ENCODE peak calls at places on chromosomes 12 and 14, in five cellular contexts. N, Z, I, J and O are unnamed samples.
A peak's percentile ranks its signal among the peaks of the same experiment; 100 is the strongest.

GRCh38 chr12:89245090-89245489 is 107.2 kb downstream of the DUSP6 start:
- DNase-seq in N (no peak), Z (no peak), I (no peak), J (no peak), O (no peak)

GRCh38 chr12:2255301-2255700 is 202.5 kb downstream of the CACNA1C start:
- DNase-seq in N (no peak), Z (no peak), I (no peak), J (no peak), O (no peak)

GRCh38 chr14:83706555-83706954 is 1823.4 kb upstream of the FLRT2 start:
- DNase-seq in N (no peak), Z (no peak), I (no peak), J (no peak), O (no peak)

GRCh38 chr12:108846320-108846719 is 11.1 kb downstream of the SSH1 start:
- DNase-seq in N (no peak), Z (no peak), I (no peak), J (no peak), O (peak; percentile 10)

GRCh38 chr12:128474916-128475315 is 207.9 kb downstream of the TMEM132C start:
- DNase-seq in N (no peak), Z (no peak), I (no peak), J (no peak), O (no peak)

GRCh38 chr12:8045952-8046944 is 13.7 kb downstream of the FOXJ2 start:
- DNase-seq in N (peak; percentile 82), Z (peak; percentile 90), I (peak; percentile 80), J (peak; percentile 83), O (peak; percentile 85)

GRCh38 chr12:124518051-124518932 is 49.1 kb downstream of the NCOR2 start:
- DNase-seq in N (peak; percentile 95), Z (peak; percentile 99), I (peak; percentile 100), J (peak; percentile 99), O (peak; percentile 100)

GRCh38 chr14:57883061-57883460 is 17.2 kb upstream of the SLC35F4 start:
- DNase-seq in N (no peak), Z (no peak), I (no peak), J (peak; percentile 24), O (no peak)

GRCh38 chr12:107660230-107660629 is 25.4 kb upstream of the PWP1 start:
- DNase-seq in N (no peak), Z (no peak), I (no peak), J (no peak), O (peak; percentile 53)

GRCh38 chr12:112543666-112544185 is 125.0 kb downstream of the PTPN11 start:
- DNase-seq in N (no peak), Z (no peak), I (no peak), J (no peak), O (no peak)

GRCh38 chr12:97960741-97961608 is 498.4 kb downstream of the RMST start:
- DNase-seq in N (peak; percentile 64), Z (no peak), I (no peak), J (peak; percentile 43), O (peak; percentile 5)

GRCh38 chr12:110223777-110224378 is 57.2 kb upstream of the ATP2A2 start:
- DNase-seq in N (no peak), Z (peak; percentile 71), I (no peak), J (peak; percentile 64), O (peak; percentile 70)

GRCh38 chr14:75515631-75515999 is 6.7 kb upstream of the BATF start:
- DNase-seq in N (no peak), Z (no peak), I (no peak), J (peak; percentile 58), O (peak; percentile 25)
- H3K4me3 ChIP-seq in N (no peak overlapping the region), Z (peak overlapping the region; percentile 77), I (peak overlapping the region; percentile 41), J (peak overlapping the region; percentile 43), O (no peak overlapping the region)

GRCh38 chr12:53791735-53792326 is 40.1 kb upstream of the CISTR start:
- DNase-seq in N (no peak), Z (no peak), I (no peak), J (peak; percentile 28), O (peak; percentile 24)
- TF ChIP-seq CTCF in N (peak; percentile 42), Z (peak; percentile 67), I (peak; percentile 40), J (peak; percentile 52), O (peak; percentile 45)

DNA sequence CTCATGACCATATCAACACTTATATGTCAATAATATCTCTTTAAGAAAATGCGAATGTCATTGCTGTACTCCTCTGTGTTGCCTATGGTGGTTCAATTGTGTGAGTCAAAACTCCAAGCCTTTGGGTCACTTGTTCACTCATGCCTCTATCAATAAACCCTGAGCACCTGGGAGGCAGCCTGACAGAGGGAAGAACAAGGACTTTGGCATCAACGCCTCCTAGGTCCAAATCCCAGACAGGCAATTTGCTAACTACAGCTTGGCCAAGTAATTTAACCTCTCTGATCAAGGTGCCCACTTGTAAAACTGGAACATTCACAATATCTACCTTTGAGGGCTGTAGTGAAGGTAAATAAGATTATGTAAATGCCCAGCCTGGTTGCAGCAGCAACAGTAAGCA is 137.8 kb downstream of the SAMD4A start:
- DNase-seq in N (no peak), Z (no peak), I (no peak), J (no peak), O (no peak)
- H3K4me3 ChIP-seq in N (no peak overlapping the region), Z (no peak overlapping the region), I (no peak overlapping the region), J (no peak overlapping the region), O (no peak overlapping the region)

DNA sequence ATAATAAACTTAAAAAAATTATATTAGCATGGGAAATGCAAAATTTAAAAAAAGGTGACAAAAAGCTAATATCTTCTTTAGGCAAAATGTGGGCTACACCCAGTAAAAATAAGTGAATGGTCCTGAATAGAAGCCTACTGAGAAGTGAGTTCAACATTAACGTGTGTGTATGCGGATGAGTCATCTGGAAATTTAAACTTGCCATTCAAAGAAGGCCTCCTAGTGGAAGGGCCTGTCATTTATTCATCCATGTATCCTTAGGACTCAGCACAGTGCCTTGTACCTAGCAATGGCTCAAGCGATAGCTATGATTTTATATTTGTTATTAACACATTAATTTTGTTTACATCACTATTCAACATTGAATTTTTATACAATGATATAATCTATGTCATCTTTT is 226.2 kb downstream of the NUBPL start:
- DNase-seq in N (no peak), Z (no peak), I (no peak), J (peak; percentile 47), O (no peak)
- TF ChIP-seq CTCF in N (no peak), Z (peak; percentile 22), I (no peak), J (peak; percentile 29), O (peak; percentile 24)